ENCODE peak calls at places on chromosomes 2 and 18, in nine cellular contexts. P is endothelial cell of umbilical vein, X is bronchial epithelial cell, I is psoas muscle, C is cardiac muscle cell, S is epithelial cell of esophagus, A is HCT116, Y is lung, T is GM12878. D is an unnamed sample.

GRCh38 chr2:134124047-134124753 is 129.7 kb upstream of the MGAT5 start:
- DNase-seq in P (no peak), X (no peak), I (no peak), C (no peak), S (no peak), A (no peak), Y (no peak), T (no peak), D (no peak)

GRCh38 chr2:167332358-167332757 is 444.1 kb downstream of the XIRP2 start:
- DNase-seq in P (peak), X (no peak), I (no peak), C (no peak), S (no peak), A (no peak), Y (no peak), T (no peak), D (no peak)

GRCh38 chr2:162058973-162059668 is 14.9 kb downstream of the DPP4 start:
- DNase-seq in P (no peak), X (peak), I (no peak), C (peak), S (peak), A (no peak), Y (peak), T (peak), D (peak)

GRCh38 chr2:38720613-38721241 is 30.4 kb downstream of the SRSF7 start:
- DNase-seq in P (peak), X (peak), I (peak), C (peak), S (peak), A (no peak), Y (peak), T (peak), D (peak)

GRCh38 chr2:240905176-240905781 is 857 bp upstream of the CROCC2 start:
- DNase-seq in P (no peak), X (no peak), I (peak), C (no peak), S (no peak), A (no peak), Y (no peak), T (no peak), D (no peak)

GRCh38 chr2:188770296-188770695 is 203.9 kb upstream of the COL3A1 start:
- DNase-seq in P (no peak), X (no peak), I (no peak), C (no peak), S (no peak), A (no peak), Y (no peak), T (no peak), D (no peak)

GRCh38 chr2:76296400-76296799 is 585.7 kb upstream of the GCFC2 start:
- DNase-seq in P (no peak), X (no peak), I (no peak), C (no peak), S (no peak), A (no peak), Y (no peak), T (no peak), D (no peak)

GRCh38 chr18:68445668-68446426 is 269.1 kb downstream of the TMX3 start:
- DNase-seq in P (no peak), X (no peak), I (no peak), C (no peak), S (no peak), A (no peak), Y (no peak), T (no peak), D (no peak)

GRCh38 chr2:136670-137069 is 90.4 kb upstream of the FAM110C start:
- DNase-seq in P (no peak), X (no peak), I (no peak), C (no peak), S (no peak), A (no peak), Y (no peak), T (no peak), D (no peak)

GRCh38 chr2:158963036-158963435 is 5.4 kb upstream of the TANC1 start:
- DNase-seq in P (no peak), X (no peak), I (no peak), C (no peak), S (no peak), A (no peak), Y (no peak), T (no peak), D (no peak)

GRCh38 chr2:39851251-39851650 is 72.2 kb upstream of the THUMPD2 start:
- DNase-seq in P (no peak), X (no peak), I (no peak), C (peak), S (no peak), A (no peak), Y (no peak), T (no peak), D (no peak)

GRCh38 chr2:97919858-97920257 is 75.9 kb downstream of the TMEM131 start:
- DNase-seq in P (no peak), X (no peak), I (no peak), C (no peak), S (no peak), A (no peak), Y (no peak), T (no peak), D (no peak)

GRCh38 chr2:9703085-9703641 is 72.4 kb upstream of the YWHAQ start:
- DNase-seq in P (no peak), X (peak), I (peak), C (peak), S (peak), A (peak), Y (peak), T (no peak), D (no peak)

GRCh38 chr2:9288681-9289338 is 82.2 kb downstream of the ASAP2 start:
- DNase-seq in P (no peak), X (peak), I (no peak), C (peak), S (peak), A (no peak), Y (no peak), T (no peak), D (no peak)

GRCh38 chr2:223681125-223681524 is 79.0 kb upstream of the SCG2 start:
- DNase-seq in P (no peak), X (peak), I (no peak), C (no peak), S (no peak), A (no peak), Y (no peak), T (no peak), D (no peak)

GRCh38 chr18:36534154-36534688 is 236.7 kb downstream of the FHOD3 start:
- DNase-seq in P (no peak), X (no peak), I (no peak), C (peak), S (peak), A (no peak), Y (no peak), T (no peak), D (no peak)

GRCh38 chr2:107811982-107812381 is 14.7 kb upstream of the RGPD4 start:
- DNase-seq in P (no peak), X (no peak), I (no peak), C (no peak), S (no peak), A (no peak), Y (no peak), T (no peak), D (no peak)

GRCh38 chr2:101832114-101832513 is 134.6 kb downstream of the MAP4K4 start:
- DNase-seq in P (peak), X (peak), I (no peak), C (no peak), S (no peak), A (no peak), Y (no peak), T (no peak), D (no peak)

GRCh38 chr2:134120160-134120717 is 133.6 kb upstream of the MGAT5 start:
- DNase-seq in P (peak), X (no peak), I (no peak), C (no peak), S (no peak), A (no peak), Y (no peak), T (no peak), D (no peak)

GRCh38 chr2:104850322-104851184 is 3.4 kb upstream of the POU3F3 start:
- DNase-seq in P (no peak), X (no peak), I (no peak), C (no peak), S (no peak), A (no peak), Y (no peak), T (no peak), D (no peak)

GRCh38 chr2:209908511-209908910 is 93.9 kb upstream of the RPE start:
- DNase-seq in P (no peak), X (no peak), I (no peak), C (no peak), S (no peak), A (no peak), Y (no peak), T (no peak), D (no peak)

GRCh38 chr2:1618974-1619373 is 125.3 kb downstream of the PXDN start:
- DNase-seq in P (no peak), X (no peak), I (no peak), C (no peak), S (no peak), A (no peak), Y (no peak), T (no peak), D (no peak)

DNA sequence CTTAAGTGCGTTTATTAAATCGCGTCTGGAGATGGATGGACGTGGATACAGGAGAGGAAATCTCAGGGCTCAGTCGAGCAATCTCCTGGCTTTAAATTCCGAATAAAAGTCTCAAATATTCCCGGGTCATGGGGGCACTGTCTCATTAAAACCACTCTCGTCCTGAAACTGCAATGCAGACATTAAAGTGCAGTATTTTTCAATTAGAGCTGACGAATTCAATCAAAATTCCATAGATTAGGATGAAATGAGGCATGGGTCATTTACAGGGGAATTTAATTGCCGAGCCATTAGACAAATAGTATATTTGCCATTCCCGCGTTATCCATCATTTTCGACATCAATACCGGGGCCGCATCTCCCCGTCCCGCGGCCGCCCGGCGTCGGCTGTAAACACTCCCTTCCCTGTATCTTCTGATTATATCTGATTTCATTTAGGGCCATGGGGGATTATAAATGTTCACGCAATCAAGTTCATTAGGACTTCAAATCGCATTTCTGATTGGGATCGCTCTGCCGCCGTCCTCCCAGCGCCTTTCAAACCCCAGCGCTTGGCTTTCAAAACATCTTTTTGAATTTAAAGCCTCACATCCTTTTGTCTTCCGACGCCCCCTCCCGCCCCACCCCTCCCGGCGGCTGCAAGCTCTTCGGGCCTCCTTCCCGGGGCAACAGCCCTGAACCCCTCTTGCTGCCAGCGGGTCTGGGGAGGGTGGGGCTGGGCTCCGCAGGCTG is 10.9 kb upstream of the GBX2 start:
- DNase-seq in P (peak), X (no peak), I (no peak), C (no peak), S (no peak), A (no peak), Y (no peak), T (no peak), D (no peak)
- H3K4me3 ChIP-seq in P (no peak), X (no peak), I (peak), C (peak), S (peak), A (no peak), Y (no peak), T (no peak), D (no peak)

DNA sequence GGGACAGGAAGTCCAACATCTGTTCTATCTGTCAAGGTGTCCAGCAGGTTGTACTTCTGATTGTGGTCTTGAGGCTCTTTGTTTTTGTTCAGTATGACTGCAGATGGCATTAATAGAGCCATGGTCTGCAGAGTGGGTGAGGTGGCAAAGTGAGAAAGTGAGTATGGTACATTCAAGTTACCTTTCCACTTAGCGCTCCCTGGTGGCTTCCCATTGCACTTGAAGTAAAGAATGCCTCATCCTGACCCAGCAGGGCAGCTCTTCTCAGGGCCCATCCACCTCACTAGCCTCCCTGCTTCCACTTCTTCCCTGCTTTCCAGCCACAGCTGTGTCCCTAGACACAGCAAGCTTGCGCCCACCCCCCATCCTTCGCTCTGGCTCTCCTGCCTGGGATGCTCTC is 148.0 kb upstream of the ALPP start:
- DNase-seq in P (no peak), X (no peak), I (no peak), C (peak), S (peak), A (peak), Y (no peak), T (no peak), D (no peak)
- TF ChIP-seq CTCF in P (peak), X (peak), I (no peak), C (peak), S (peak), A (peak), Y (no peak), T (peak), D (peak)

DNA sequence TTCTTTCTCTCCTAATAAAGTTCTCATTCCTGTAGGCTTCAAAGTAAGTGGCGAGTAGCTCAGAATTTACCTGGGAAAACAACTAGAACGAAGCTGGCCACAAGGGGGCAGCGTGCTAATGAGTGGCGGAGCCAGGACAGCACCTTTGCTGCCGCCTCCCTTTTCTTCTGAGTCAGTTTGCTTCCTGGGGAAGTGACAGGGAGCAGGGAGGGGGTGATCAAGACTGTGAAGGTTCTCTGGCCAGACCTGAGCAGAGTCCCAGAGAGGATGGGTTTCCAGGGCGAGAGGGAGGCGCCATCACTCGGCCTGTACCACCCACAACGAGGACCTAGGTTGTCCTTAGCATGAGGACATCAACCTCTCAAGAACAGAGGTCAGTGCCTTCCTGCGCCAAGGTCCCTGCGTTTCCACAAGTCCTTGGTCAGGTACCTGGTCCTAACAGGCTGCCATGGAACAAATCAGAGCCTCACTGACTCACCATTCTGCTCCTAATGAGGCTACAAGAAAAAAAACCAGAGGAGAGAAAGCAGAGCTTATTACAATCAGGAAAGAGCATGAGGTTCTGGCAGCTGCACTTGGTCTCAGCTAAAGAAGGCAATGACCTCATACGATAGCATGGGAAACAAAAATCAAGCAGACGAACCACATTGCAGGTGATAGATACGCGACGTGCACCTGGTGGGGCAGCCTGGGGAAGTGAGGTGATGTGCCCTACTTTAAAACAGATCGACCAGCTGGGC is 98.7 kb downstream of the PLB1 start:
- DNase-seq in P (peak), X (peak), I (peak), C (peak), S (peak), A (peak), Y (peak), T (peak), D (peak)
- H3K4me3 ChIP-seq in P (no peak), X (no peak), I (peak), C (no peak), S (peak), A (peak), Y (no peak), T (no peak), D (no peak)

GRCh38 chr18:44812426-44812825 is 131.7 kb downstream of the SETBP1 start:
- DNase-seq in P (no peak), X (no peak), I (no peak), C (no peak), S (no peak), A (no peak), Y (no peak), T (no peak), D (no peak)

GRCh38 chr18:44813586-44813985 is 132.9 kb downstream of the SETBP1 start:
- DNase-seq in P (no peak), X (no peak), I (no peak), C (no peak), S (no peak), A (no peak), Y (no peak), T (no peak), D (no peak)

GRCh38 chr18:44807766-44808165 is 127.1 kb downstream of the SETBP1 start:
- DNase-seq in P (no peak), X (no peak), I (no peak), C (no peak), S (no peak), A (no peak), Y (no peak), T (no peak), D (no peak)

GRCh38 chr18:44815108-44815507 is 134.4 kb downstream of the SETBP1 start:
- DNase-seq in P (no peak), X (no peak), I (no peak), C (no peak), S (no peak), A (no peak), Y (no peak), T (no peak), D (no peak)

DNA sequence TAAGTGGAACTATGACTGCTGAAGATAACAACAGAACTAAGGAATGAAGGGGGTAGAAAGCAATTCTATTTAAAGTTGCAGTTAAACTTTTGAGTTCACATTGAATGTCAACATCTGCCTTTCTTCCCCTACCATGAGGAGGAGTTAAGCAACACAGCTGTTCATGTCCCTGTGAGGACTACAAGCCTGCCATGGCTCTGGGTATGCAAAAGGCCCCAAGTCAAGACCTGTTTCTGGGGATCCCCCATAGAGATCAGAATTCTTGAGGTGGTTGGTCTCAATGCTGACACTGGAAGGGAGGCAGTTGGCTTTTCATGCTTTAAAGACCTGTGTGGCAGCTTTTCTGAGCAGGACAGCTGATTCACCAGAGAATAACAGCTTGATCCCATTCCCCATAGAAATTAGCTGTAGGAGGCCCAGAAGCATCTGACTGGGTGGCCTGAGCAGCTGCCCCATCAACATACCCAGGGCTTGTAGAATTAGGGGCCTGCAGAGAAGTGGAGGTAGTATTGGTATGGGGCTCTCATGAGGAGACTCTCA is 131.0 kb downstream of the SETBP1 start:
- DNase-seq in P (no peak), X (no peak), I (no peak), C (no peak), S (no peak), A (no peak), Y (no peak), T (no peak), D (no peak)
- TF ChIP-seq CTCF in P (no peak), X (no peak), I (no peak), C (no peak), S (no peak), A (no peak), Y (no peak), T (no peak), D (no peak)

DNA sequence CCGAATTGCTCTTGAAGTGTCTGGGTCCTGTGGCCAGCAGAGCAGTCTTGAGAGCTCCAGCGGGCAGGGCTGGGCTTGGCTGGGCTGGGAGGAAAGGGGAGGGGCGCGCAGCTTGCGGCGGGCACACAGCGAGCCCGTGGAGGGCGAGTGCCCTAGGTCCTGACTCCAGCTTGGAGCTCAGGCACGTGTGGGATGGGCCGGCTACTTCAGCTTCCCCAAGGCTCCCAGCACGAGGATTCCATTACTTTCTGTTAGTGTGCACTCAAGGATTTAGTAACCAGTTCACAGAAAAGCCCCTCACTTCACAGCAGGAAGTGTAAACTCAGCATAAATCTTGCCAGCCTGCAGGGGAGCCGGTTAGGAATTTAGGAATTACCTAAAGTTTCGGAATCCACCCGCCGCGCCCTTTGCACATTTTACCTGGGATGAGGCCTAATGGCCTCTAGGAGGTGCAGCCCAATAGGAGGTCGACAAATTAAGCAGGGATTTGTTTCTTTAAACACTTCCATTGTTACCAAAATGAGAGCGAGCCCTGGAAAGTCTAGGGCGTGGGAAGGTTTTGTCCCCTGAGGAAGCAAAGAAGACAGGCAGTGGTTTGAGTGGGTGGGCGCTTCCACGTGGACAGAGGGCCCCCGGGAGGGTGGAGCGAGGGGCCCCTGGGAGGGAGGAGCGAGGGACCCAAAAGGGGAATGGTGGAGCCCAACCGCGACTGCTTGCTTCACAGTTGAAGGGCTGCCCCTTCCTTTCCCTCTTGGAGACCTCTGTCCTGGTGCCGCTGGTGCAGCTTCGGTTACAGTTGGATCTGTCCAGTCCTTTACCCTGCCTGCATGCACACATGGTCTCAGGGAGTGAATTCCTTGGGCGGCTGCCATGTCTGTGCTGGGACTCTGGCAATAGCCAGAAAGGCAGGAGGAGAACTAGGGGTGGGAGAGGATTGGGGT is 93.3 kb downstream of the CTAGE1 start:
- DNase-seq in P (peak), X (peak), I (peak), C (peak), S (peak), A (no peak), Y (peak), T (no peak), D (no peak)
- H3K4me3 ChIP-seq in P (no peak), X (peak), I (peak), C (no peak), S (no peak), A (no peak), Y (no peak), T (no peak), D (no peak)

D was measured in GM12864.